ENCODE peak calls at places on chromosomes 5 and 9, in nine cellular contexts. M is heart left ventricle; O is neural progenitor cell; U is uterus; V is CD8-positive, alpha-beta T cell; C is esophagus squamous epithelium; Z is cardiac muscle cell; S is lower leg skin; K is body of pancreas. Q is an unnamed sample.

GRCh38 chr9:107286057-107286456 is 3.0 kb downstream of the RAD23B start:
- DNase-seq in M (no peak), O (no peak), U (no peak), V (no peak), C (no peak), Z (peak; percentile 33), S (no peak), K (no peak), Q (no peak)

GRCh38 chr9:111752455-111752854 is 42.3 kb downstream of the SHOC1 start:
- DNase-seq in M (no peak), O (no peak), U (no peak), V (no peak), C (no peak), Z (peak; percentile 13), S (no peak), K (no peak), Q (no peak)

GRCh38 chr9:106920701-106921283 is 57.8 kb downstream of the ZNF462 start:
- DNase-seq in M (no peak), O (peak; percentile 51), U (no peak), V (no peak), C (no peak), Z (peak; percentile 52), S (no peak), K (no peak), Q (no peak)

GRCh38 chr9:21294904-21295538 is 10.1 kb downstream of the IFNA5 start:
- DNase-seq in M (no peak), O (no peak), U (no peak), V (no peak), C (no peak), Z (no peak), S (no peak), K (no peak), Q (no peak)

GRCh38 chr9:134666801-134667200 is 25.2 kb downstream of the COL5A1 start:
- DNase-seq in M (no peak), O (no peak), U (no peak), V (no peak), C (no peak), Z (no peak), S (no peak), K (no peak), Q (no peak)

GRCh38 chr5:16889972-16890519 is 46.0 kb downstream of the MYO10 start:
- DNase-seq in M (no peak), O (no peak), U (no peak), V (no peak), C (no peak), Z (peak; percentile 79), S (no peak), K (no peak), Q (no peak)

GRCh38 chr9:134778156-134778555 is 102.5 kb upstream of the FCN2 start:
- DNase-seq in M (no peak), O (no peak), U (no peak), V (no peak), C (no peak), Z (no peak), S (no peak), K (no peak), Q (no peak)

GRCh38 chr5:157494178-157494830 is 34.3 kb downstream of the NIPAL4 start:
- DNase-seq in M (no peak), O (no peak), U (no peak), V (no peak), C (no peak), Z (no peak), S (no peak), K (no peak), Q (no peak)

GRCh38 chr9:97521576-97522333 is 20.3 kb downstream of the TMOD1 start:
- DNase-seq in M (no peak), O (no peak), U (peak; percentile 11), V (no peak), C (no peak), Z (no peak), S (no peak), K (no peak), Q (no peak)

GRCh38 chr5:164708831-164709230 is 1203.4 kb downstream of the MAT2B start:
- DNase-seq in M (no peak), O (peak; percentile 26), U (no peak), V (no peak), C (no peak), Z (no peak), S (no peak), K (no peak), Q (no peak)

GRCh38 chr9:94922691-94923107 is 196.2 kb downstream of the AOPEP start:
- DNase-seq in M (no peak), O (no peak), U (peak; percentile 89), V (no peak), C (no peak), Z (peak; percentile 69), S (peak; percentile 78), K (no peak), Q (no peak)

GRCh38 chr5:39986614-39987013 is 561.8 kb upstream of the DAB2 start:
- DNase-seq in M (no peak), O (no peak), U (no peak), V (no peak), C (no peak), Z (no peak), S (no peak), K (no peak), Q (no peak)
- TF ChIP-seq CTCF in M (no peak), O (peak; percentile 11), U (no peak), V (no peak), C (no peak), Z (no peak), S (no peak), K (no peak), Q (peak; percentile 41)

GRCh38 chr5:142206801-142207200 is 98.2 kb downstream of the NDFIP1 start:
- DNase-seq in M (no peak), O (no peak), U (no peak), V (no peak), C (no peak), Z (no peak), S (no peak), K (no peak), Q (no peak)
- TF ChIP-seq CTCF in M (no peak), O (peak; percentile 6), U (no peak), V (no peak), C (no peak), Z (no peak), S (no peak), K (no peak), Q (no peak)

GRCh38 chr9:71490810-71491209 is 277.5 kb downstream of the CEMIP2 start:
- DNase-seq in M (no peak), O (peak; percentile 4), U (no peak), V (no peak), C (no peak), Z (no peak), S (no peak), K (no peak), Q (no peak)

GRCh38 chr9:71485306-71485705 is 283.0 kb downstream of the CEMIP2 start:
- DNase-seq in M (no peak), O (no peak), U (no peak), V (no peak), C (no peak), Z (no peak), S (no peak), K (no peak), Q (no peak)

GRCh38 chr9:71483457-71483856 is 284.9 kb downstream of the CEMIP2 start:
- DNase-seq in M (no peak), O (peak; percentile 11), U (no peak), V (no peak), C (no peak), Z (no peak), S (no peak), K (no peak), Q (no peak)

GRCh38 chr9:71487046-71487445 is 281.3 kb downstream of the CEMIP2 start:
- DNase-seq in M (no peak), O (peak; percentile 8), U (no peak), V (no peak), C (no peak), Z (peak; percentile 4), S (peak; percentile 30), K (no peak), Q (no peak)
- TF ChIP-seq CTCF in M (no peak), O (no peak), U (no peak), V (no peak), C (no peak), Z (no peak), S (no peak), K (no peak), Q (no peak)

GRCh38 chr5:112691758-112692157 is 45.9 kb upstream of the APC start:
- DNase-seq in M (no peak), O (peak; percentile 22), U (no peak), V (no peak), C (no peak), Z (peak; percentile 64), S (no peak), K (peak; percentile 40), Q (no peak)
- TF ChIP-seq CTCF in M (peak; percentile 3), O (peak; percentile 30), U (no peak), V (no peak), C (no peak), Z (peak; percentile 51), S (no peak), K (no peak), Q (peak; percentile 17)

Q was measured in osteocyte.